ENCODE peak calls at places on chromosomes 13 and 19, in eight cellular contexts. B is heart left ventricle, L is A549, N is tibial nerve, U is esophagus squamous epithelium, R is spleen, O is lower leg skin, K is stomach. I is an unnamed sample.

GRCh38 chr19:42068361-42068755 is 1.6 kb downstream of the GRIK5 start:
- DNase-seq in B (no peak), N (no peak), R (no peak), L (no peak), U (no peak), K (no peak), O (no peak), I (no peak)

GRCh38 chr19:18063463-18063862 is 23.3 kb downstream of the IL12RB1 start:
- DNase-seq in L (no peak), O (no peak), R (no peak), B (no peak), K (no peak), U (no peak), N (no peak), I (no peak)

GRCh38 chr19:32041681-32042292 is 303.6 kb upstream of the ZNF507 start:
- DNase-seq in O (no peak), L (peak; percentile 29), K (no peak), N (no peak), R (no peak), U (no peak), B (peak; percentile 34), I (peak; percentile 75)

GRCh38 chr19:5789886-5790572 is 934 bp downstream of the DUS3L start:
- DNase-seq in R (peak; percentile 85), O (peak; percentile 92), L (no peak), N (no peak), K (no peak), U (no peak), B (no peak), I (no peak)

GRCh38 chr19:10552596-10553053 is 8.9 kb downstream of the ATG4D start:
- DNase-seq in B (no peak), N (no peak), K (no peak), L (peak; percentile 48), R (no peak), O (no peak), U (no peak), I (peak; percentile 68)

GRCh38 chr19:1511989-1512338 is 855 bp downstream of the ADAMTSL5 start:
- DNase-seq in R (no peak), L (no peak), O (no peak), B (no peak), K (no peak), N (no peak), U (no peak), I (no peak)

GRCh38 chr13:90416519-90416918 is 931.0 kb upstream of the MIR17HG start:
- DNase-seq in O (no peak), U (no peak), B (no peak), K (no peak), L (no peak), R (no peak), N (peak; percentile 7), I (peak; percentile 35)

GRCh38 chr19:4506449-4507149 is 11.7 kb downstream of the PLIN4 start:
- DNase-seq in R (no peak), L (no peak), O (no peak), B (no peak), U (no peak), N (no peak), K (no peak), I (no peak)

GRCh38 chr19:46209051-46209450 is 20.5 kb upstream of the IGFL1 start:
- DNase-seq in K (no peak), R (no peak), B (no peak), N (no peak), U (no peak), O (no peak), L (no peak), I (no peak)

DNA sequence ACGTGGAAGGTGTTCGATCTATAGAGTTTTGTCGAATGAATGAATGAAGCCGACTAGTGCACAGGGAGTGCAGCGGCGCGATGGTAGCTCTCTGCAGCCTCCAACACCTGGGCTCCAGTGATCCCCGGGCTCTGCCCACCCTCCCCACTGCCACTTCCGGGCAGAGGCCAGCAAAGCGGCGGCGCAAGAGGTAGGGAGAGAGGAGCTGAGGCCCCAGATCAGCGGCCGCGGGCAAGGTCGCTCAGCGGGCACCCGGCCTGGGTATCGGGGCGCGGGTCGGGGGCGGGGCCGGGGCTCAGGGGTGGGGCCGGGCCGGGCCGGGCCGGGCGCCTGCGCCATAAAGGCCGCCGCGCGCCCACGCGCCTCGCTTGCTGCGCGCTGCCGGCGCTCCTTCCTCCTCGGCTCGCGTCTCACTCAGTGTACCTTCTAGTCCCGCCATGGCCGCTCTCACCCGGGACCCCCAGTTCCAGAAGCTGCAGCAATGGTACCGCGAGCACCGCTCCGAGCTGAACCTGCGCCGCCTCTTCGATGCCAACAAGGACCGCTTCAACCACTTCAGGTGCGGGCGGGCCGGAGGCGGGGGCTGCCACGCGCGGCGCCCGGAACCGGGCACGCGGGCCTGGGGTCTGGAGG is at the start of gene GPI:
- DNase-seq in K (peak; percentile 69), O (peak; percentile 89), B (peak; percentile 80), N (peak; percentile 29), R (peak; percentile 94), U (no peak), L (peak; percentile 80), I (peak; percentile 76)
- TF ChIP-seq POLR2A in K (no peak), O (no peak), B (no peak), N (peak; percentile 30), R (peak; percentile 9), U (no peak), L (peak; percentile 100), I (no peak)

GRCh38 chr19:44092108-44092507 is 2.1 kb upstream of the ZNF224 start:
- DNase-seq in N (no peak), R (no peak), O (no peak), K (no peak), L (no peak), B (no peak), U (no peak), I (no peak)

GRCh38 chr19:44093931-44094765 is at the start of gene ZNF224:
- DNase-seq in L (peak; percentile 97), R (peak; percentile 95), O (peak; percentile 98), B (peak; percentile 95), U (peak; percentile 51), K (peak; percentile 89), N (peak; percentile 85), I (peak; percentile 97)
- TF ChIP-seq POLR2A in L (peak; percentile 34), R (no peak), O (no peak), B (no peak), U (no peak), K (no peak), N (peak; percentile 34), I (no peak)

GRCh38 chr19:13151605-13152355 is 1.6 kb downstream of the IER2 start:
- DNase-seq in L (peak; percentile 93), R (peak; percentile 98), O (peak; percentile 100), K (peak; percentile 99), B (peak; percentile 98), N (peak; percentile 97), U (peak; percentile 76), I (peak; percentile 97)

GRCh38 chr19:13150187-13150918 is at the start of the genes IER2 and STX10:
- DNase-seq in U (peak; percentile 90), K (peak; percentile 95), R (peak; percentile 99), N (peak; percentile 92), B (peak; percentile 97), L (peak; percentile 82), O (peak; percentile 99), I (peak; percentile 97)

GRCh38 chr19:13152356-13152853 is 2.2 kb downstream of the IER2 start:
- DNase-seq in L (no peak), B (no peak), R (no peak), K (no peak), O (no peak), N (peak; percentile 20), U (no peak), I (no peak)

GRCh38 chr19:13149628-13150186 is 468 bp downstream of the STX10 start:
- DNase-seq in N (no peak), K (peak; percentile 61), L (no peak), B (peak; percentile 71), R (peak; percentile 94), O (peak; percentile 93), U (no peak), I (peak; percentile 55)

DNA sequence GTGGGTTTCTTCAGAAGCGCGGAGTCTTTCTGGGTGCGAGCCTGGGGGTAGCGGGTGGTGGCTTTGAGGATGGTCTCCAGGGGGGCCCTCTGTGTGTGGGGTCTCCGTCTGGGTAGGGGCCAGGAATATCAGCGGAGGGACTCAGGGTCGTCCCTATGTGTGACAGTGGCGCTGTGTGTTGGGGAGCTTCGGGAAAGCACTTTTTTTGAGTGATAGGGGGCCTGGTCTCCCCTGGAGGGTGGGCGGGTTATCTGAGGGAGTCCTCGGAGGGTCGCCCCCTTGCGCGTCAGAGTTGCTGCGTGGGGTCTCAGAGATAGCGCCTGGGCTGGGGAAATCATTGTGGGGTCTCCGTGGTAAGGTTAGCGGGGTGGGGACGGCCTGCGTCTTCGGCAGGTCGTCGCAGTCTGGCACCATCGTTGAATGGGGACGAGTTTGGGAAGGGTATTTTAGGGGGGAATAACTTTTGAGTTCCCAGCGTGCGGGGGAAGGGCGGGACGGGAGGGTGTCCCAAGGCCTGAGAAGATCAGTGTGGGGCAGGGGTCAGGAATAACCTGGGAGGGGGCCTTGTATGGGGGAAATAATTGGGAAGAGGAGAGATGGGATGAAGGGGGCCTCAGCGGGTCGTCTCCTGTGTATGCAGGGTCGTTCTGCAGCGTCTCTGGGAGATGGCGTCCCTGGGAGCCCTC is 851 bp downstream of the IER2 start:
- DNase-seq in R (peak; percentile 87), K (no peak), N (peak; percentile 19), B (no peak), U (no peak), O (peak; percentile 90), L (no peak), I (peak; percentile 30)
- TF ChIP-seq POLR2A in R (no peak), K (no peak), N (no peak), B (no peak), U (no peak), O (no peak), L (no peak), I (no peak)

GRCh38 chr13:43020794-43021193 is 2.6 kb upstream of the DNAJC15 start:
- DNase-seq in N (no peak), O (no peak), L (no peak), K (no peak), U (no peak), B (no peak), R (no peak), I (no peak)

GRCh38 chr13:43019811-43020210 is 3.6 kb upstream of the DNAJC15 start:
- DNase-seq in U (no peak), R (no peak), K (no peak), N (no peak), L (no peak), O (no peak), B (no peak), I (no peak)

GRCh38 chr13:43021926-43022670 is 1.3 kb upstream of the DNAJC15 start:
- DNase-seq in L (no peak), U (no peak), K (no peak), R (no peak), B (no peak), O (no peak), N (no peak), I (no peak)

GRCh38 chr13:43026262-43026661 is 2.9 kb downstream of the DNAJC15 start:
- DNase-seq in K (no peak), U (no peak), L (no peak), O (no peak), N (no peak), B (no peak), R (no peak), I (no peak)

DNA sequence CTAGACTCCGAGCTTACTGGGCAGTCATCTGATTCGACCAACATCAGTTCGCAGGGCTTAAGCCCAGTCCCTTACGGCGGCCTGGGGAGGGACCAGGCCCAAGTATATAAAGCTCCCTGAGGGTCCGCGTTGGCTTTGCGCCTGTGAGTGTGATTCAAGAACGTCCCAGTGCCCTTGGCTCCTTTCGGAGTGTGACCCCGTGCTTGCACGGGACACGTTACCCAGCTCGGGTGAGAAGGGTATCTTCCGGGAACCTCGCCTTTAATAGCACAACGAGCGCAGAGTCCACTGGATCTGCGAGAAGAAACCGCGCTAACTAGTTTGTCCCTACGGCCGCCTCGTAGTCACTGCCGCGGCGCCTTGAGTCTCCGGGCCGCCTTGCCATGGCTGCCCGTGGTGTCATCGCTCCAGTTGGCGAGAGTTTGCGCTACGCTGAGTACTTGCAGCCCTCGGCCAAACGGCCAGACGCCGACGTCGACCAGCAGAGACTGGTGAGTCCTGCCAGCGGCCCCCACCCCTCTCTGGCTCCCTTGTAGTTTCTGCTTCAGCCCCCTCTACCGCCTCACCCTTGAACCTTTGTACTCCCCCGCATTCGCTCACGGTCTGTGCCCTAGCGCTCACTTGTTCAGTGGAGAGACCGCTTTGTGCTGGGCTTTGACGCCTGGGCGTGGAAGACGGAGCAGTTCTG is at the start of gene DNAJC15:
- DNase-seq in K (peak; percentile 78), O (peak; percentile 95), U (peak; percentile 27), N (peak; percentile 88), L (no peak), R (peak; percentile 94), B (peak; percentile 91), I (peak; percentile 88)
- TF ChIP-seq POLR2A in K (no peak), O (no peak), U (peak; percentile 17), N (peak; percentile 20), L (no peak), R (no peak), B (no peak), I (no peak)